ENCODE peak calls at places on chromosomes 13 and 19, in nine cellular contexts. T is breast epithelium, K is GM10248, Q is GM12891, F is mucosa of descending colon, V is ACHN, D is left ventricle myocardium inferior, H is sciatic nerve, O is HEK293T. B is an unnamed sample.
A peak's percentile ranks its signal among the peaks of the same experiment; 100 is the strongest.

GRCh38 chr13:98368019-98368418 is 190.9 kb upstream of the RNF113B start:
- DNase-seq in T (no peak), K (no peak), Q (no peak), F (no peak), V (peak; percentile 22), D (no peak), H (no peak), O (no peak), B (no peak)

GRCh38 chr13:36847541-36848045 is 28.6 kb downstream of the RFXAP start:
- DNase-seq in T (no peak), K (no peak), Q (no peak), F (no peak), V (no peak), D (no peak), H (no peak), O (no peak), B (peak; percentile 11)

GRCh38 chr13:97068146-97068545 is 73.9 kb upstream of the OXGR1 start:
- DNase-seq in T (no peak), K (no peak), Q (no peak), F (no peak), V (no peak), D (no peak), H (no peak), O (no peak), B (no peak)

GRCh38 chr13:49935171-49936084 is 712 bp downstream of the SPRYD7 start:
- DNase-seq in T (peak; percentile 51), K (peak; percentile 30), Q (no peak), F (peak; percentile 58), V (peak; percentile 67), D (peak; percentile 36), H (no peak), O (peak; percentile 61), B (peak; percentile 60)

GRCh38 chr19:18859676-18860301 is 28.0 kb downstream of the UPF1 start:
- DNase-seq in T (no peak), K (no peak), Q (no peak), F (no peak), V (no peak), D (no peak), H (no peak), O (no peak), B (no peak)

GRCh38 chr19:18735324-18735723 is 51.8 kb downstream of the CRTC1 start:
- DNase-seq in T (no peak), K (no peak), Q (no peak), F (no peak), V (no peak), D (no peak), H (no peak), O (no peak), B (no peak)

GRCh38 chr13:113001251-113002140 is 32.5 kb downstream of the MCF2L start:
- DNase-seq in T (peak; percentile 67), K (no peak), Q (no peak), F (peak; percentile 53), V (no peak), D (no peak), H (no peak), O (peak; percentile 54), B (peak; percentile 83)

GRCh38 chr13:108917581-108917980 is 288.2 kb downstream of the MYO16 start:
- DNase-seq in T (no peak), K (no peak), Q (no peak), F (no peak), V (no peak), D (no peak), H (no peak), O (no peak), B (no peak)

GRCh38 chr19:50784710-50785109 is 5.5 kb upstream of the ACP4 start:
- DNase-seq in T (no peak), K (no peak), Q (no peak), F (no peak), V (no peak), D (no peak), H (no peak), O (no peak), B (no peak)

GRCh38 chr19:2328401-2329161 is at the start of the genes LSM7 and SPPL2B:
- DNase-seq in T (peak; percentile 87), K (peak; percentile 99), Q (peak; percentile 98), F (peak; percentile 91), V (peak; percentile 85), D (peak; percentile 90), H (peak; percentile 95), O (peak; percentile 98), B (peak; percentile 96)

GRCh38 chr13:54637377-54637776 is 1608.8 kb downstream of the OLFM4 start:
- DNase-seq in T (no peak), K (no peak), Q (no peak), F (no peak), V (no peak), D (no peak), H (no peak), O (peak; percentile 63), B (peak; percentile 84)

GRCh38 chr13:90201198-90201597 is 1146.3 kb upstream of the MIR17HG start:
- DNase-seq in T (no peak), K (no peak), Q (no peak), F (no peak), V (no peak), D (no peak), H (no peak), O (no peak), B (peak; percentile 4)

GRCh38 chr13:50843256-50844043 is at the start of gene DLEU7:
- DNase-seq in T (no peak), K (no peak), Q (no peak), F (no peak), V (no peak), D (no peak), H (peak; percentile 88), O (no peak), B (peak; percentile 14)

GRCh38 chr13:41034862-41035261 is 15.7 kb upstream of the ELF1 start:
- DNase-seq in T (no peak), K (no peak), Q (no peak), F (no peak), V (no peak), D (no peak), H (no peak), O (no peak), B (no peak)